ENCODE peak calls at places on chromosome 3, in eight cellular contexts. Y, A, W, Z, N, V, S and I are unnamed samples.

GRCh38 chr3:27319847-27320526 is 49.2 kb downstream of the NEK10 start:
- DNase-seq in Y (no peak), A (no peak), W (no peak), Z (no peak), N (no peak), V (no peak), S (no peak), I (no peak)

GRCh38 chr3:123286308-123287023 is 84.7 kb downstream of the SEC22A start:
- DNase-seq in Y (peak), A (no peak), W (no peak), Z (peak), N (peak), V (peak), S (peak), I (no peak)

GRCh38 chr3:15449489-15449888 is 22.1 kb downstream of the EAF1 start:
- DNase-seq in Y (no peak), A (no peak), W (no peak), Z (no peak), N (no peak), V (no peak), S (no peak), I (no peak)

GRCh38 chr3:99751649-99752048 is 66.0 kb upstream of the CMSS1 start:
- DNase-seq in Y (no peak), A (no peak), W (no peak), Z (no peak), N (no peak), V (no peak), S (no peak), I (no peak)

GRCh38 chr3:182609575-182610156 is 183.6 kb upstream of the ATP11B start:
- DNase-seq in Y (no peak), A (no peak), W (no peak), Z (no peak), N (peak), V (no peak), S (peak), I (peak)

GRCh38 chr3:70561796-70562195 is 249.4 kb upstream of the MDFIC2 start:
- DNase-seq in Y (no peak), A (no peak), W (no peak), Z (no peak), N (no peak), V (no peak), S (no peak), I (no peak)

GRCh38 chr3:138227650-138228049 is 40.5 kb downstream of the ARMC8 start:
- DNase-seq in Y (no peak), A (no peak), W (no peak), Z (no peak), N (no peak), V (no peak), S (no peak), I (no peak)

GRCh38 chr3:124764746-124765145 is 34.5 kb downstream of the UMPS start:
- DNase-seq in Y (no peak), A (no peak), W (no peak), Z (peak), N (no peak), V (peak), S (no peak), I (no peak)

GRCh38 chr3:88005066-88005465 is 53.7 kb downstream of the CGGBP1 start:
- DNase-seq in Y (no peak), A (no peak), W (no peak), Z (no peak), N (no peak), V (no peak), S (peak), I (no peak)

GRCh38 chr3:133404925-133405324 is 5.1 kb downstream of the BFSP2 start:
- DNase-seq in Y (no peak), A (no peak), W (no peak), Z (no peak), N (no peak), V (no peak), S (no peak), I (no peak)